ENCODE peak calls at places on chromosomes 13 and 19, in six cellular contexts. O, A, S, I, V and G are unnamed samples.
A peak's percentile ranks its signal among the peaks of the same experiment; 100 is the strongest.

GRCh38 chr13:90420683-90421082 is 926.8 kb upstream of the MIR17HG start:
- DNase-seq in O (no peak), S (no peak), I (no peak), A (no peak), V (peak; percentile 9), G (no peak)

GRCh38 chr19:13881692-13882418 is 4.9 kb downstream of the NANOS3 start:
- DNase-seq in V (no peak), O (peak; percentile 71), A (no peak), I (peak; percentile 70), S (peak; percentile 63), G (no peak)

GRCh38 chr19:18496167-18496979 is 25.5 kb downstream of the ELL start:
- DNase-seq in V (no peak), S (peak; percentile 73), O (no peak), A (no peak), I (peak; percentile 85), G (no peak)

GRCh38 chr19:33685541-33685940 is 63.8 kb downstream of the CHST8 start:
- DNase-seq in V (no peak), A (peak; percentile 18), S (no peak), O (no peak), I (peak; percentile 43), G (peak; percentile 23)

GRCh38 chr13:22357132-22357531 is 686.3 kb downstream of the FGF9 start:
- DNase-seq in O (no peak), A (no peak), V (peak; percentile 47), S (no peak), I (no peak), G (no peak)

GRCh38 chr13:31160857-31161582 is 684 bp downstream of the HSPH1 start:
- DNase-seq in A (peak; percentile 73), I (peak; percentile 84), O (peak; percentile 80), V (peak; percentile 70), S (peak; percentile 70), G (no peak)

GRCh38 chr13:76976488-76976887 is 15.4 kb upstream of the CLN5 start:
- DNase-seq in I (no peak), S (no peak), O (no peak), A (no peak), V (no peak), G (no peak)

GRCh38 chr13:35848316-35848715 is 282.9 kb downstream of the DCLK1 start:
- DNase-seq in I (no peak), S (no peak), A (no peak), V (no peak), O (no peak), G (no peak)

GRCh38 chr13:106567421-106568224 is at the start of gene ARGLU1:
- DNase-seq in O (peak; percentile 96), A (peak; percentile 98), S (peak; percentile 96), I (peak; percentile 97), V (peak; percentile 92), G (peak; percentile 89)

GRCh38 chr13:48457578-48458242 is 44.8 kb upstream of the LPAR6 start:
- DNase-seq in O (no peak), S (no peak), I (peak; percentile 61), V (no peak), A (no peak), G (no peak)

GRCh38 chr13:110128546-110128945 is 178.4 kb downstream of the COL4A1 start:
- DNase-seq in V (no peak), I (no peak), O (no peak), A (no peak), S (no peak), G (no peak)

GRCh38 chr19:28920269-28921066 is 292.5 kb downstream of the UQCRFS1 start:
- DNase-seq in S (no peak), O (no peak), V (no peak), I (no peak), A (peak; percentile 75), G (no peak)

GRCh38 chr13:21237081-21237480 is 60.6 kb downstream of the MRPL57 start:
- DNase-seq in S (no peak), I (no peak), O (no peak), V (no peak), A (no peak), G (no peak)

GRCh38 chr19:13160557-13160956 is 10.3 kb downstream of the IER2 start:
- DNase-seq in S (no peak), A (no peak), O (no peak), V (peak; percentile 28), I (no peak), G (no peak)

GRCh38 chr13:49733181-49733951 is 42.1 kb upstream of the EBPL start:
- DNase-seq in O (no peak), I (peak; percentile 70), A (no peak), S (no peak), V (no peak), G (no peak)

GRCh38 chr19:44607049-44607448 is 6.3 kb upstream of the IGSF23 start:
- DNase-seq in A (no peak), S (no peak), V (peak; percentile 69), O (no peak), I (no peak), G (no peak)

GRCh38 chr19:5696196-5697021 is 6.3 kb downstream of the RPL36 start:
- DNase-seq in A (peak; percentile 62), V (no peak), O (no peak), I (no peak), S (no peak), G (no peak)

GRCh38 chr13:94327318-94327717 is 152.2 kb downstream of the DCT start:
- DNase-seq in V (no peak), O (no peak), I (no peak), S (no peak), A (no peak), G (no peak)

GRCh38 chr19:45815501-45816216 is 551 bp upstream of the RSPH6A start:
- DNase-seq in O (no peak), I (no peak), S (no peak), A (peak; percentile 95), V (no peak), G (no peak)

GRCh38 chr19:7471696-7472620 is 16.9 kb downstream of the PEX11G start:
- DNase-seq in V (no peak), S (no peak), I (no peak), O (no peak), A (no peak), G (no peak)

GRCh38 chr13:106344318-106344717 is 191.1 kb downstream of the EFNB2 start:
- DNase-seq in O (no peak), I (no peak), V (no peak), S (no peak), A (no peak), G (no peak)

GRCh38 chr19:29329460-29330134 is 116.6 kb upstream of the UQCRFS1 start:
- DNase-seq in V (no peak), S (no peak), I (no peak), O (no peak), A (peak; percentile 93), G (no peak)

GRCh38 chr13:111202745-111203144 is 87.6 kb downstream of the ARHGEF7 start:
- DNase-seq in V (peak; percentile 82), A (no peak), S (no peak), I (no peak), O (no peak), G (no peak)

GRCh38 chr19:47158367-47158791 is 27.7 kb downstream of the SAE1 start:
- DNase-seq in V (no peak), S (peak; percentile 14), A (no peak), O (no peak), I (no peak), G (no peak)

GRCh38 chr13:44373601-44374347 is at the start of gene SERP2:
- DNase-seq in A (peak; percentile 91), O (peak; percentile 62), I (peak; percentile 70), S (no peak), V (peak; percentile 46), G (no peak)

GRCh38 chr13:72062566-72062965 is 195.6 kb upstream of the DACH1 start:
- DNase-seq in V (no peak), S (peak; percentile 32), A (peak; percentile 85), O (no peak), I (no peak), G (no peak)

GRCh38 chr19:2524840-2525723 is 49.2 kb downstream of the GADD45B start:
- DNase-seq in S (no peak), O (no peak), V (peak; percentile 43), A (peak; percentile 57), I (no peak), G (no peak)
- H3K4me3 ChIP-seq in S (peak overlapping the region; percentile 17), O (peak overlapping the region; percentile 37), V (no peak overlapping the region), A (no peak overlapping the region), I (no peak overlapping the region), G (peak overlapping the region; percentile 9)

GRCh38 chr13:68808456-68808855 is 1299.2 kb upstream of the ATXN8OS start:
- DNase-seq in V (no peak), O (no peak), A (no peak), I (no peak), S (no peak), G (no peak)

GRCh38 chr13:68813397-68813796 is 1294.2 kb upstream of the ATXN8OS start:
- DNase-seq in V (no peak), O (no peak), S (no peak), A (no peak), I (no peak), G (no peak)

GRCh38 chr13:68806125-68806524 is 1301.5 kb upstream of the ATXN8OS start:
- DNase-seq in A (no peak), S (no peak), I (no peak), O (no peak), V (no peak), G (no peak)

DNA sequence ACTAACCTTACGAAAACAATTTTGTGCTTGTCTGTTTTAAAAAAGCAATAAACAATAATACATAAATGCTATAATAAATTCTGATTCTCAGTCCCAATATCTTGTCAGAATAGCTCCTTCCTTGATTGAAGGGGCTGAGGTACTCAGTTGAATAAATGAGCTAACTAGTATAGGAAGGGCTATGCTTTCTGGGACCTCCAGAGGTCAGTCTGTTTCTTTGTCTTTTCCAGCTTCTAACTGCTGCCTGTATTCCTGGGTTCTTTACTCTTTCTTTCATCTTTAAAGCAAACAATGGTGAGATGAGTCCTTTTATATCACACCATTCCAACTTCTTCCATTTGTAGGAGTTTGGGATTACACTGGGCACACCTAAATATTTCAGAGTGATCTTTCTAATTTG is 1297.0 kb upstream of the ATXN8OS start:
- DNase-seq in S (no peak), V (no peak), I (no peak), O (no peak), A (no peak), G (no peak)
- H3K4me1 ChIP-seq in S (no peaks in the 10 kb centered on the region), V (no peaks in the 10 kb centered on the region), I (no peaks in the 10 kb centered on the region), O (no peaks in the 10 kb centered on the region), A (no peaks in the 10 kb centered on the region), G (no peaks in the 10 kb centered on the region)

DNA sequence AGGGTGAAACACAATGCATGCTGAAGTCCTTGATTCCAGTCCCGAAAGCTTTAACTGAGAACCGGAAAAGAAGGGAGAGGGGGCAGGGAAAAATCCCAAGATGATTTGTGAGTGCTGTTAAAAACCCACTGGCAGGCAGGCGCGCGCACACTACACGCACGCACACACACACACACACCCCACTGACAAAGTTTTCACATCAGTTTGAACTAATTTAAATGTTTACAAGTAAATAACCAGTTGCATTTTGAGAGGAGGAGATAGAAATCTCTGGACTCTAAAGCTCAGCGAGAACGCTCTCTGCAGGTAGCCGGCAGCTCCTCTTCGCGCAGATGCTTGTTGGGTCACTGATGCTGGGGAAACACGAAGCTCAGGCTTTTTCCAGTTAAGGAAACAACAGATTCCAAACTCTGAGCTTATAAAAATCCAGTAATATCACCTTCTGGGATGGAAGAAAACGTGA is 818 bp upstream of the SLITRK1 start:
- DNase-seq in S (no peak), I (no peak), V (no peak), A (peak; percentile 57), O (no peak), G (no peak)
- H3K4me3 ChIP-seq in S (no peak overlapping the region), I (no peak overlapping the region), V (no peak overlapping the region), A (peak overlapping the region; percentile 76), O (no peak overlapping the region), G (no peak overlapping the region)

DNA sequence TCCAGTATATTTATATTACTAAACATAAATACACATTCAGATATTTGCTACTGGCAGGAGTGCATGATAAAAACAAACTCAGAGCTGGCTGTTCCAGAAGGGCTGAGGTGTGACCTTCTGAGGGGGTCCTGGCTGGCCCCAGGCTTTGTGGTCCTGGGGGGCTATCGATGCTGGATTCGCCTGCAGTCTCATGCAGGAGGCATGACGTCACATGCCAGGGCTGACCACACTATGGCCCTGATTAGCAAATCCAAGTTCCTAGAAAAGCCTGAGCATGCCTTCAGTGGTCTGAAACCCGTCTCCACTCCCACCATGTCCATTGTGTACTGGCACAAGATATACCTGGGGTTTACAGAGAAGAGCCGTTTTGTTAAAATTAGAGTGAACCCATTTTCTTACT is 97.9 kb downstream of the KL start:
- DNase-seq in A (no peak), O (no peak), S (no peak), I (no peak), V (peak; percentile 64), G (no peak)
- H3K4me1 ChIP-seq in A (peaks cover 10% of the 10 kb centered on the region), O (peaks cover 46% of the 10 kb centered on the region), S (peaks cover 44% of the 10 kb centered on the region), I (peaks cover 29% of the 10 kb centered on the region), V (peaks cover 33% of the 10 kb centered on the region), G (no peaks in the 10 kb centered on the region)